ENCODE peak calls at places on chromosomes 6 and 20, in six cellular contexts. One of them, this sample, is unnamed.

GRCh38 chr20:59047938-59048680 is 5.5 kb upstream of the PRELID3B start:
- DNase-seq in K562: peak; percentile 12
- DNase-seq in HepG2: peak; percentile 67
- DNase-seq in SK-N-SH: no peak
- DNase-seq in H1: no peak
- DNase-seq in GM12878: no peak
- DNase-seq in this sample: peak; percentile 74

GRCh38 chr6:45500924-45501816 is 123.4 kb upstream of the SUPT3H start:
- DNase-seq in K562: peak; percentile 64
- DNase-seq in HepG2: peak; percentile 71
- DNase-seq in SK-N-SH: peak; percentile 14
- DNase-seq in H1: peak; percentile 57
- DNase-seq in GM12878: no peak
- DNase-seq in this sample: peak; percentile 61

GRCh38 chr6:41502607-41503434 is 43.4 kb upstream of the FOXP4 start:
- DNase-seq in K562: no peak
- DNase-seq in HepG2: no peak
- DNase-seq in SK-N-SH: no peak
- DNase-seq in H1: peak; percentile 73
- DNase-seq in GM12878: no peak
- DNase-seq in this sample: no peak

GRCh38 chr20:34979366-34980153 is 23.9 kb downstream of the MYH7B start:
- DNase-seq in K562: peak; percentile 99
- DNase-seq in HepG2: no peak
- DNase-seq in SK-N-SH: peak; percentile 59
- DNase-seq in H1: peak; percentile 95
- DNase-seq in GM12878: no peak
- DNase-seq in this sample: no peak

GRCh38 chr20:45782890-45783289 is 8.8 kb downstream of the WFDC3 start:
- DNase-seq in K562: no peak
- DNase-seq in HepG2: no peak
- DNase-seq in SK-N-SH: no peak
- DNase-seq in H1: no peak
- DNase-seq in GM12878: no peak
- DNase-seq in this sample: no peak

GRCh38 chr6:165800337-165800736 is 137.3 kb upstream of the PDE10A start:
- DNase-seq in K562: no peak
- DNase-seq in HepG2: no peak
- DNase-seq in SK-N-SH: no peak
- DNase-seq in H1: no peak
- DNase-seq in GM12878: no peak
- DNase-seq in this sample: no peak

GRCh38 chr20:25197173-25197869 is 1.8 kb downstream of the ENTPD6 start:
- DNase-seq in K562: peak; percentile 12
- DNase-seq in HepG2: no peak
- DNase-seq in SK-N-SH: no peak
- DNase-seq in H1: no peak
- DNase-seq in GM12878: no peak
- DNase-seq in this sample: no peak

GRCh38 chr20:18412202-18412901 is 54.5 kb downstream of the DZANK1 start:
- DNase-seq in K562: no peak
- DNase-seq in HepG2: no peak
- DNase-seq in SK-N-SH: no peak
- DNase-seq in H1: no peak
- DNase-seq in GM12878: peak; percentile 28
- DNase-seq in this sample: no peak

GRCh38 chr6:118650500-118651281 is 700 bp downstream of the CEP85L start:
- DNase-seq in K562: peak; percentile 55
- DNase-seq in HepG2: no peak
- DNase-seq in SK-N-SH: peak; percentile 77
- DNase-seq in H1: peak; percentile 73
- DNase-seq in GM12878: no peak
- DNase-seq in this sample: peak; percentile 35

GRCh38 chr6:97958143-97958542 is 675.1 kb upstream of the MMS22L start:
- DNase-seq in K562: no peak
- DNase-seq in HepG2: no peak
- DNase-seq in SK-N-SH: no peak
- DNase-seq in H1: peak; percentile 57
- DNase-seq in GM12878: no peak
- DNase-seq in this sample: peak; percentile 0

GRCh38 chr20:62030834-62031434 is 34.7 kb downstream of the TAF4 start:
- DNase-seq in K562: peak; percentile 20
- DNase-seq in HepG2: peak; percentile 51
- DNase-seq in SK-N-SH: no peak
- DNase-seq in H1: no peak
- DNase-seq in GM12878: peak; percentile 59
- DNase-seq in this sample: no peak

GRCh38 chr6:151647871-151648639 is 154.2 kb downstream of the CCDC170 start:
- DNase-seq in K562: peak; percentile 21
- DNase-seq in HepG2: peak; percentile 56
- DNase-seq in SK-N-SH: no peak
- DNase-seq in H1: peak; percentile 91
- DNase-seq in GM12878: no peak
- DNase-seq in this sample: no peak

GRCh38 chr6:147621280-147621679 is 112.8 kb downstream of the SAMD5 start:
- DNase-seq in K562: no peak
- DNase-seq in HepG2: peak; percentile 13
- DNase-seq in SK-N-SH: no peak
- DNase-seq in H1: no peak
- DNase-seq in GM12878: no peak
- DNase-seq in this sample: peak; percentile 13

DNA sequence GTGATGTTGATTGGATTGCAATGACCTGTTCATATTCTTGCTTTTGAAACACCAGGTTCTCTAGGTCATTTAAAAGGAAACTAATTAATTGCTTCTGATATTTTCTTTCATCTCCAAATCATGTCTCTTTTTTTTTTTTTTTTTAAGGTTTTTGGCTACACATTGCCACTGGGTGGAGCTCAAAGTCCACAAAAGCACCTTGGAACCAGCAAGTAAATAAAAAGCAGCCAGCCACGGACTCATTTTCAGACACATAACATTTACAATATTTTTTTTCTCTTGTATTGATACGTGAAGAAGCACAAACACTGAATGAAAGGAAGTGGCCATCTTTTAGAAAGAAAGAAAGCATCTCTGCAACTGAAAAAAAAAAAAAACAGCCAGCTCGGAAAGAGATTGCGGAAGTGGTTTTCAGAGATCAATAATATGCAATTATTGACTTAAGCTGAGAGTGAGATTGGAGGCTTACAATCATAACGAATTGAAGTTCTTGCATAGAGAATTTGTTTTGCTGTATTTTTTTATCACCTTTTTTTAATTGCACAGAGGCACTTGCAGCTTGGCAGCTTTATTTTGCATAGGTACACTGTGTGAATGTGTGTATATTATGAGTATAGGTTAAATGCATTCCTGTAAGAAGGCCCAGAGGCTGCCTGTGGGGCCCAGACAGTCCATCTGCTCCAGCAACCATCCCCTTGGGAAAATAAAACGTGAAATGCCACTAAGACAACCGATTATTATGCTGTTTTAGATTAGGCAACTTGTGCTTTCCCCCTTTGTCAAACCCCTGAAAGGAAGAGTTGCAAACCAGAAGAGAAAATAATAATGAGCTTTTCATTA is 28.2 kb downstream of the CGA start:
- DNase-seq in K562: peak; percentile 46
- DNase-seq in HepG2: peak; percentile 51
- DNase-seq in SK-N-SH: peak; percentile 59
- DNase-seq in H1: no peak
- DNase-seq in GM12878: peak; percentile 28
- DNase-seq in this sample: peak; percentile 55
- TF ChIP-seq MAX in K562: no peak
- TF ChIP-seq MAX in HepG2: no peak
- TF ChIP-seq MAX in SK-N-SH: no peak
- TF ChIP-seq MAX in H1: no peak
- TF ChIP-seq MAX in GM12878: no peak
- TF ChIP-seq MAX in this sample: no peak

DNA sequence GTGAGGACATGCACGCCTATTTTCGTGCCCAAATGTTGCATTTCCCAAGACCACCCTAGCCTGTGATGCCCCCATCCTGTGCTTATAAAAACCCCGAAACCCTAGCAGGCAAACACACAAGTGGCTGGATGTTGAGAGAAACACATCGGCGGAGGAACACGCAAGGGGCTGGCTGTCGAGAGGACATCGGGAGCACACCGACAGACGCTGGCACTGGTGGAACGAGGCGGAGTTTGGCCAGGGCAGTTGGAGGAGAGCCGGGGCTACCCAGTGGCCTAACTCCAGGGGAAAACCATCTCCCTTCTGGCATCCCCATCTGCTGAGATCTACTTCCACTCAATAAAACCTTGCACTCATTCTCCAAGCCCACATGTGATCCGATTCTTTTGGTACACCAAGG is 225.9 kb upstream of the GRIK2 start:
- DNase-seq in K562: no peak
- DNase-seq in HepG2: no peak
- DNase-seq in SK-N-SH: no peak
- DNase-seq in H1: no peak
- DNase-seq in GM12878: no peak
- DNase-seq in this sample: no peak
- TF ChIP-seq RFX5 in K562: no peak
- TF ChIP-seq RFX5 in HepG2: no peak
- TF ChIP-seq RFX5 in SK-N-SH: no peak
- TF ChIP-seq RFX5 in H1: no peak
- TF ChIP-seq RFX5 in GM12878: no peak
- TF ChIP-seq RFX5 in this sample: no peak

GRCh38 chr6:144405173-144405572 is 120.0 kb downstream of the UTRN start:
- DNase-seq in K562: no peak
- DNase-seq in HepG2: no peak
- DNase-seq in SK-N-SH: no peak
- DNase-seq in H1: no peak
- DNase-seq in GM12878: no peak
- DNase-seq in this sample: no peak
- TF ChIP-seq MAX in K562: no peak
- TF ChIP-seq MAX in HepG2: no peak
- TF ChIP-seq MAX in SK-N-SH: no peak
- TF ChIP-seq MAX in H1: no peak
- TF ChIP-seq MAX in GM12878: no peak
- TF ChIP-seq MAX in this sample: no peak

DNA sequence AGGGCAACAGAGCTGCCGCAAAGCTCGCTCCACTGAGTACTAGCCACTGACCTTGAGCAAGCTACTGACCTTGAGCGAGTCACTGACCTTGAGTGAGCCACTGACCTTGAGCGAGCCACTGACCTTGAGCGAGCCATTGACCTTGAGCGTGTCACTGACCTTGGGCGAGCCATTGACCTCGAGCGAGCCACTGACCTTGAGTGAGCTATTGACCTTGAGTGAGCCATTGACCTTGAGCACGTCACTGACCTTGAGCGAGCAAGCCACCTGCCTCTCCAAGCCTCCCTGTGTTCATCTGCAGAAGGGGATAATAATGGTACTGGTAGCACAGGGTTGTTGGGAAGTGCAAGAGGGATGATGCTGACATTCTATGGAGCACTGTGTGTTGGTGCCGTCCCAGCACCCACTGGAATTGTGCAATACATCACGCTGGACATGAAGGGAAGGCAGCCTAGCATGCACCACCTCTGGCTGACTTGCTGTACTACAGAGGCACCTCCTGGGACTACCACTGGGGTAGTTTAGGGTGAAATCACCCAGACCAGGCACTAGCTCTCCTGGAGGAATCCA is 60.2 kb downstream of the CTCFL start:
- DNase-seq in K562: peak; percentile 67
- DNase-seq in HepG2: peak; percentile 81
- DNase-seq in SK-N-SH: no peak
- DNase-seq in H1: no peak
- DNase-seq in GM12878: no peak
- DNase-seq in this sample: peak; percentile 71
- TF ChIP-seq RFX5 in K562: no peak
- TF ChIP-seq RFX5 in HepG2: no peak
- TF ChIP-seq RFX5 in SK-N-SH: no peak
- TF ChIP-seq RFX5 in H1: no peak
- TF ChIP-seq RFX5 in GM12878: no peak
- TF ChIP-seq RFX5 in this sample: no peak

GRCh38 chr6:51996296-51996947 is 91.0 kb downstream of the PKHD1 start:
- DNase-seq in K562: no peak
- DNase-seq in HepG2: no peak
- DNase-seq in SK-N-SH: no peak
- DNase-seq in H1: no peak
- DNase-seq in GM12878: peak; percentile 72
- DNase-seq in this sample: no peak

GRCh38 chr6:51989789-51990188 is 97.6 kb downstream of the PKHD1 start:
- DNase-seq in K562: no peak
- DNase-seq in HepG2: no peak
- DNase-seq in SK-N-SH: no peak
- DNase-seq in H1: no peak
- DNase-seq in GM12878: no peak
- DNase-seq in this sample: no peak

GRCh38 chr6:51986864-51987263 is 100.5 kb downstream of the PKHD1 start:
- DNase-seq in K562: no peak
- DNase-seq in HepG2: no peak
- DNase-seq in SK-N-SH: no peak
- DNase-seq in H1: no peak
- DNase-seq in GM12878: no peak
- DNase-seq in this sample: no peak

GRCh38 chr6:51995214-51995735 is 92.1 kb downstream of the PKHD1 start:
- DNase-seq in K562: no peak
- DNase-seq in HepG2: no peak
- DNase-seq in SK-N-SH: no peak
- DNase-seq in H1: no peak
- DNase-seq in GM12878: no peak
- DNase-seq in this sample: no peak

GRCh38 chr6:51992834-51993233 is 94.6 kb downstream of the PKHD1 start:
- DNase-seq in K562: no peak
- DNase-seq in HepG2: no peak
- DNase-seq in SK-N-SH: peak; percentile 61
- DNase-seq in H1: no peak
- DNase-seq in GM12878: no peak
- DNase-seq in this sample: no peak
- TF ChIP-seq MAX in K562: no peak
- TF ChIP-seq MAX in HepG2: no peak
- TF ChIP-seq MAX in SK-N-SH: no peak
- TF ChIP-seq MAX in H1: no peak
- TF ChIP-seq MAX in GM12878: no peak
- TF ChIP-seq MAX in this sample: no peak